ENCODE peak calls at places on chromosomes 2 and 18, in four cellular contexts. Z, V, U and L are unnamed samples.

GRCh38 chr18:77133920-77134496 is 1.4 kb upstream of the MBP start:
- DNase-seq in Z (no peak), V (no peak), U (no peak), L (no peak)

GRCh38 chr18:902179-902718 is 2.4 kb upstream of the ADCYAP1 start:
- DNase-seq in Z (no peak), V (no peak), U (no peak), L (no peak)

GRCh38 chr18:57921708-57922107 is 118.6 kb upstream of the ATP8B1 start:
- DNase-seq in V (no peak), U (no peak), Z (no peak), L (no peak)

GRCh38 chr2:55232863-55233657 is 572 bp downstream of the RPS27A start:
- DNase-seq in Z (no peak), V (peak), U (no peak), L (no peak)

GRCh38 chr18:37397814-37398213 is 167.8 kb downstream of the CELF4 start:
- DNase-seq in V (no peak), U (no peak), Z (no peak), L (no peak)

GRCh38 chr2:136151021-136151971 is 33.3 kb upstream of the CXCR4 start:
- DNase-seq in U (no peak), Z (no peak), V (no peak), L (no peak)

GRCh38 chr2:8030694-8031303 is 651.1 kb upstream of the ID2 start:
- DNase-seq in V (no peak), Z (no peak), U (no peak), L (no peak)

GRCh38 chr2:168801961-168802824 is at the start of gene NOSTRIN:
- DNase-seq in U (peak), Z (no peak), V (no peak), L (no peak)

GRCh38 chr2:108616731-108617161 is 82.5 kb downstream of the LIMS1 start:
- DNase-seq in V (no peak), U (no peak), Z (peak), L (no peak)

GRCh38 chr2:112712903-112713584 is 7.8 kb upstream of the NT5DC4 start:
- DNase-seq in V (no peak), Z (no peak), U (no peak), L (no peak)

GRCh38 chr2:165804719-165805118 is 10.7 kb upstream of the GALNT3 start:
- DNase-seq in Z (no peak), U (no peak), V (no peak), L (no peak)

GRCh38 chr2:152098798-152099654 is at the start of gene CACNB4:
- DNase-seq in Z (no peak), U (peak), V (no peak), L (no peak)

GRCh38 chr2:98188351-98189046 is 101.5 kb downstream of the VWA3B start:
- DNase-seq in U (no peak), Z (no peak), V (no peak), L (no peak)

GRCh38 chr2:98479959-98480524 is 35.4 kb downstream of the INPP4A start:
- DNase-seq in Z (peak), U (peak), V (peak), L (peak)

GRCh38 chr18:45738660-45739059 is 14.7 kb downstream of the SLC14A1 start:
- DNase-seq in U (no peak), Z (no peak), V (no peak), L (no peak)

GRCh38 chr2:234968633-234969328 is 17.0 kb downstream of the SH3BP4 start:
- DNase-seq in Z (no peak), V (no peak), U (no peak), L (no peak)

GRCh38 chr2:64613276-64613675 is 40.4 kb downstream of the SERTAD2 start:
- DNase-seq in Z (no peak), V (no peak), U (peak), L (no peak)

GRCh38 chr18:54388203-54389142 is 30.8 kb downstream of the C18orf54 start:
- DNase-seq in Z (no peak), V (no peak), U (peak), L (no peak)

GRCh38 chr2:17578466-17578928 is 38.0 kb downstream of the VSNL1 start:
- DNase-seq in U (no peak), Z (no peak), V (no peak), L (no peak)

GRCh38 chr2:15811367-15811766 is 129.0 kb upstream of the MYCN start:
- DNase-seq in V (no peak), Z (no peak), U (peak), L (no peak)

GRCh38 chr2:133949595-133949994 is 304.3 kb upstream of the MGAT5 start:
- DNase-seq in V (no peak), U (no peak), Z (no peak), L (no peak)

GRCh38 chr18:46141199-46141598 is 37.0 kb downstream of the HAUS1 start:
- DNase-seq in Z (no peak), U (no peak), V (no peak), L (no peak)

GRCh38 chr2:120453635-120453998 is 107.7 kb downstream of the INHBB start:
- DNase-seq in V (no peak), U (no peak), Z (no peak), L (no peak)